ENCODE peak calls at places on chromosomes 5 and 9, in four cellular contexts. P, K, M and E are unnamed samples.

GRCh38 chr5:135238622-135239460 is 160.2 kb downstream of the MACROH2A1 start:
- DNase-seq in K (no peak), M (no peak), P (no peak), E (no peak)

GRCh38 chr5:52702877-52703276 is 84.8 kb upstream of the ITGA1 start:
- DNase-seq in P (no peak), M (no peak), K (no peak), E (no peak)

GRCh38 chr9:105157178-105157583 is 87.3 kb upstream of the SLC44A1 start:
- DNase-seq in P (peak), K (peak), M (no peak), E (peak)

GRCh38 chr5:104298518-104298917 is 735.9 kb upstream of the NUDT12 start:
- DNase-seq in K (no peak), M (no peak), P (no peak), E (no peak)

GRCh38 chr5:124655211-124655880 is 91.1 kb downstream of the ZNF608 start:
- DNase-seq in M (no peak), K (peak), P (peak), E (no peak)

GRCh38 chr5:1661831-1662558 is 137.6 kb downstream of the MRPL36 start:
- DNase-seq in P (no peak), K (no peak), M (no peak), E (no peak)

GRCh38 chr5:107557051-107557658 is 113.6 kb downstream of the EFNA5 start:
- DNase-seq in K (peak), P (peak), M (no peak), E (no peak)

GRCh38 chr5:56669534-56670483 is 145.5 kb upstream of the MAP3K1 start:
- DNase-seq in P (no peak), K (no peak), M (no peak), E (no peak)

GRCh38 chr5:88142801-88143692 is 125.6 kb downstream of the TMEM161B start:
- DNase-seq in M (peak), P (peak), K (no peak), E (no peak)

GRCh38 chr9:73565833-73566465 is 414.3 kb downstream of the ANXA1 start:
- DNase-seq in K (peak), M (no peak), P (peak), E (peak)

GRCh38 chr5:150609843-150610584 is 30.4 kb upstream of the SYNPO start:
- DNase-seq in M (no peak), K (no peak), P (no peak), E (no peak)

GRCh38 chr5:116664988-116665387 is 90.4 kb upstream of the SEMA6A start:
- DNase-seq in K (no peak), M (no peak), P (no peak), E (no peak)

GRCh38 chr5:68169898-68170297 is 45.7 kb upstream of the PIK3R1 start:
- DNase-seq in M (peak), P (no peak), K (no peak), E (no peak)

GRCh38 chr9:80605129-80605528 is 1033.4 kb downstream of the TLE4 start:
- DNase-seq in P (peak), M (no peak), K (peak), E (no peak)

DNA sequence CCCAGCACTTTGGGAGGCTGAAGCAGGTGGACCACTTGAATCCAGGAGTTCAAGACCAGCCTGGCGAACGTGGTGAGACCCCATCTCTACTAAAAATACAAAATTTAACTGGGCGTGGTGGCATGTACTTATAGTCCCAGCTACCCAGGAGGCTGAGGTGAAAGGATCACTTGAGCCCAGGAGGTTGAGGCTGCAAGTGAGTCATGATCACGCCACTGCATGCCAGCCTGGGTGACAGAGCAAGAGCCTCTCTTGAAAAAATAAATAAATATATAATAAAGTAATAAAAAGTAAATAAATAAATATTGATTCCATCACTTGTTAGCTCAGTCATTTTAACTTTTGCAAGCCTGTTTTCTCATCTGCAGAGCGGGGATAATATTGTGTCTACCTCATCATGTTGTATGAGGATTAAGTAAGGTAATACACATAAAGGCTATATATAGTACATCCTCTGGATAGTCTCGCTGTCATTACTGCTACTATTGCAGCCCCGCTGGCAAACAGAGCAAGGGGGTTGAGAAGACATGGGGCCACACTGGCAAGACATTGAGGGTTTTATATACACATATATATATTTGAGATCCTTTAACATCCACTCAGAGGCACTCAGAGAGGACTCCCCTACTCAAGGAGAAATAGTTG is 210.9 kb downstream of the C9orf152 start:
- DNase-seq in P (no peak), M (no peak), K (no peak), E (no peak)
- H3K4me2 ChIP-seq in P (no peak), M (no peak), K (no peak), E (no peak)

DNA sequence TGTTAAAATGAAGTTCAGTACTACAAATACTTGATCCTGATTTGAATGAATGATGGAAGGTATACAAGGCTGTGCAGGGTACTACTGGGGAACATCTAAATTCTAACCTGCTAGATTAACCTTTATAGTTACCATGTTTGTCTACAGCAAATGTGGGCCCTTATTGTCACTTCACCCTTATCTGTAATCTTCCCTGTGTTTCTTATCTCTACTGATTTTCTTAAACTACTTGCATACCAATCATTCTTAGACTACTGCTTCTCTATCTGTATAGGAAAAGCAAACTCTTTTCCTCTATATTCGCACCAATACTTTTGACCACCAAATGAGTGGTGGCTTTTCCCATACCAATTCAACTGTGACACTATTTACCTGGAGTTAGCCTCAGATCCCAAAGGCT is 210.7 kb downstream of the HINT1 start:
- DNase-seq in P (no peak), M (no peak), K (no peak), E (no peak)
- H3K4me2 ChIP-seq in P (no peak), M (no peak), K (no peak), E (no peak)

GRCh38 chr9:95793924-95794828 is 81.3 kb upstream of the ERCC6L2 start:
- DNase-seq in P (peak), M (no peak), K (no peak), E (no peak)
- H3K4me2 ChIP-seq in P (peak), M (no peak), K (peak), E (no peak)

GRCh38 chr5:172685036-172685435 is 44.0 kb downstream of the NEURL1B start:
- DNase-seq in P (no peak), K (no peak), M (no peak), E (no peak)

GRCh38 chr5:172680921-172681320 is 39.9 kb downstream of the NEURL1B start:
- DNase-seq in M (no peak), P (no peak), K (no peak), E (no peak)

GRCh38 chr5:172681421-172681820 is 40.4 kb downstream of the NEURL1B start:
- DNase-seq in K (no peak), M (no peak), P (no peak), E (no peak)

GRCh38 chr5:172683696-172684464 is 42.8 kb downstream of the NEURL1B start:
- DNase-seq in P (no peak), M (no peak), K (no peak), E (no peak)

GRCh38 chr5:172683264-172683663 is 42.2 kb downstream of the NEURL1B start:
- DNase-seq in M (no peak), K (no peak), P (no peak), E (no peak)
- H3K4me2 ChIP-seq in M (peak), K (no peak), P (peak), E (no peak)